ENCODE peak calls at places on chromosomes 16 and 17, in four cellular contexts. X is cardiac muscle cell, J is left ventricle myocardium inferior, M is AG09309. A is an unnamed sample.
A peak's percentile ranks its signal among the peaks of the same experiment; 100 is the strongest.

GRCh38 chr16:19114359-19115147 is 789 bp downstream of the ITPRIPL2 start:
- DNase-seq in X (no peak), M (no peak), J (peak; percentile 62), A (no peak)

GRCh38 chr17:79912552-79913330 is 73.5 kb upstream of the CBX4 start:
- DNase-seq in X (no peak), M (no peak), J (no peak), A (no peak)

GRCh38 chr17:38967290-38967738 is at the start of gene FBXO47:
- DNase-seq in M (peak; percentile 28), X (peak; percentile 64), J (peak; percentile 94), A (no peak)

GRCh38 chr17:4607773-4608187 is 23.5 kb downstream of the SMTNL2 start:
- DNase-seq in M (no peak), J (peak; percentile 83), X (peak; percentile 67), A (no peak)

GRCh38 chr17:80832266-80832676 is 159.4 kb upstream of the CHMP6 start:
- DNase-seq in M (no peak), J (no peak), X (peak; percentile 11), A (no peak)

GRCh38 chr17:67133161-67133560 is 88.8 kb downstream of the CACNG1 start:
- DNase-seq in X (no peak), M (no peak), J (no peak), A (no peak)

GRCh38 chr16:14320406-14320805 is 249.3 kb downstream of the MRTFB start:
- DNase-seq in J (no peak), M (no peak), X (no peak), A (no peak)

GRCh38 chr17:4861052-4861451 is 27.9 kb downstream of the MINK1 start:
- DNase-seq in J (no peak), M (no peak), X (no peak), A (no peak)

GRCh38 chr16:854808-855410 is 54.4 kb upstream of the GNG13 start:
- DNase-seq in X (no peak), J (no peak), M (no peak), A (no peak)

GRCh38 chr16:66271074-66272060 is 95.1 kb upstream of the CDH5 start:
- DNase-seq in M (no peak), X (no peak), J (no peak), A (no peak)

GRCh38 chr17:39921323-39921722 is 2.9 kb upstream of the GSDMB start:
- DNase-seq in J (no peak), M (no peak), X (no peak), A (no peak)

GRCh38 chr17:38918129-38918913 is 7.1 kb upstream of the LASP1NB start:
- DNase-seq in M (no peak), X (no peak), J (no peak), A (no peak)

GRCh38 chr16:71557954-71558582 is 18.8 kb downstream of the TAT start:
- DNase-seq in J (no peak), M (no peak), X (no peak), A (no peak)

GRCh38 chr16:87824016-87824990 is 45.0 kb downstream of the SLC7A5 start:
- DNase-seq in X (no peak), J (peak; percentile 9), M (no peak), A (no peak)

GRCh38 chr17:49031965-49032928 is 35.1 kb downstream of the IGF2BP1 start:
- DNase-seq in J (no peak), X (peak; percentile 85), M (peak; percentile 39), A (peak; percentile 50)

GRCh38 chr17:61750656-61751055 is 112.7 kb downstream of the BRIP1 start:
- DNase-seq in J (no peak), X (no peak), M (no peak), A (no peak)

GRCh38 chr16:31269541-31269940 is 9.8 kb downstream of the ITGAM start:
- DNase-seq in X (no peak), M (no peak), J (no peak), A (no peak)

GRCh38 chr16:10744370-10745030 is 858 bp downstream of the NUBP1 start:
- DNase-seq in M (no peak), J (no peak), X (no peak), A (no peak)

GRCh38 chr16:23949630-23950290 is 114.0 kb downstream of the PRKCB start:
- DNase-seq in J (peak; percentile 30), M (no peak), X (no peak), A (no peak)

GRCh38 chr17:78865682-78866390 is 25.2 kb upstream of the USP36 start:
- DNase-seq in J (peak; percentile 83), X (peak; percentile 83), M (no peak), A (peak; percentile 58)

GRCh38 chr17:79622776-79623175 is 11.9 kb upstream of the RBFOX3 start:
- DNase-seq in J (no peak), M (no peak), X (no peak), A (no peak)

GRCh38 chr17:82419471-82419995 is 1.1 kb upstream of the OGFOD3 start:
- DNase-seq in X (no peak), J (no peak), M (no peak), A (no peak)

GRCh38 chr17:31596382-31597323 is 205.2 kb downstream of the RAB11FIP4 start:
- DNase-seq in M (peak; percentile 95), X (peak; percentile 64), J (peak; percentile 76), A (peak; percentile 85)

GRCh38 chr17:29566473-29567361 is at the start of gene ABHD15:
- DNase-seq in J (peak; percentile 63), M (no peak), X (peak; percentile 87), A (no peak)

GRCh38 chr16:27425961-27426360 is 24.0 kb downstream of the IL21R start:
- DNase-seq in M (no peak), J (no peak), X (no peak), A (no peak)

GRCh38 chr17:58335779-58336455 is 7.3 kb upstream of the TSPOAP1 start:
- DNase-seq in X (no peak), J (no peak), M (no peak), A (no peak)

GRCh38 chr17:49980703-49981197 is 11.8 kb downstream of the DLX4 start:
- DNase-seq in M (no peak), X (peak; percentile 77), J (no peak), A (no peak)

GRCh38 chr16:84088695-84089395 is 27.9 kb downstream of the MBTPS1 start:
- DNase-seq in X (no peak), M (no peak), J (peak; percentile 69), A (no peak)

GRCh38 chr17:19311421-19312215 is 50.9 kb downstream of the B9D1 start:
- DNase-seq in M (no peak), J (no peak), X (no peak), A (no peak)

GRCh38 chr16:53458623-53459022 is 24.4 kb downstream of the RBL2 start:
- DNase-seq in M (no peak), X (no peak), J (no peak), A (no peak)

GRCh38 chr17:64240741-64241347 is 22.2 kb downstream of the TEX2 start:
- DNase-seq in J (peak; percentile 50), X (no peak), M (peak; percentile 60), A (peak; percentile 98)
- TF ChIP-seq CTCF in J (no peak), X (no peak), M (no peak), A (no peak)

DNA sequence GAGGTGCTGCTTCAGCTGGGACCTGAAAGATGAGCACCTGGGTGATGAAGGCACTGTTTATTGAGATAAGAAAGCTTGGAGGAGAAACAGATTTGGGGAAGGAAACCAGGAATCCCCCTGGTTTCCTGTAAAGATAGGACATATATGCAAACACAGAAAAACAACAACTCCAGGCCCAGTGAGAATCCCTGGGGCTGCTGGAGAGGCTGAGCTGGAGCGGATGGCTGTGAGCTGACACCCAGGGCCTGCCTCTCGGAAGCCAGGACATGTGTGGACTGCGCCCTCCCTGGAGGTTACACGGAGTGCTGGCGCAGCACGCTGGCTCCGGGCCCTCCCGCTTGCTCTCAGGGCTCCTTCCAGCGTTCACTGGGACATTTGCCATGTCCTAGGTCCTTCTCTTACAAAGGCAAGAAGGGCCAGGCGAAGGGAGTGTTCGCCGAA is 57.5 kb downstream of the CYB5B start:
- DNase-seq in M (no peak), J (peak; percentile 92), X (no peak), A (no peak)
- H3K4me3 ChIP-seq in M (no peak overlapping the region), J (peak overlapping the region; percentile 53), X (no peak overlapping the region), A (no peak overlapping the region)

DNA sequence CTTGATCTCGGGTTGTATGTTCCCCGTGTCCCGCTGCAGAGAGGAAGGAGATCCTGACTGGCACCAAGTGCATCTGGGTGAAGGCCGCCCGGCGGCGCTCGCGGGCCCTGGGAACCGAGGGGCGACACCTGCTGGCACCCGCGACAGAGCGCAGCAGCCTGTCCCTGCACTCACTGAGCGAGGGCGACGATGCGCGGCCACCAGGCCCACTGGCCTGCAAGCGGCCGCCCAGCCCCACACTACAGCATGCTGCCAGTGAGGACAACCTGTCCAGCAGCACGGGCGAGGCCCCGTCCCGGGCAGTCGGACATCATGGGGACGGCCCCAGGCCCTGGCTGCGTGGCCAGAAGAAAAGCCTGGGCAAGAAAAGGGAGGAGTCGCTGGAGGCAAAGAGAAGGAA is 7.5 kb downstream of the BTBD17 start:
- DNase-seq in M (no peak), X (peak; percentile 83), J (peak; percentile 45), A (no peak)
- TF ChIP-seq CTCF in M (no peak), X (peak; percentile 39), J (peak; percentile 65), A (peak; percentile 57)

DNA sequence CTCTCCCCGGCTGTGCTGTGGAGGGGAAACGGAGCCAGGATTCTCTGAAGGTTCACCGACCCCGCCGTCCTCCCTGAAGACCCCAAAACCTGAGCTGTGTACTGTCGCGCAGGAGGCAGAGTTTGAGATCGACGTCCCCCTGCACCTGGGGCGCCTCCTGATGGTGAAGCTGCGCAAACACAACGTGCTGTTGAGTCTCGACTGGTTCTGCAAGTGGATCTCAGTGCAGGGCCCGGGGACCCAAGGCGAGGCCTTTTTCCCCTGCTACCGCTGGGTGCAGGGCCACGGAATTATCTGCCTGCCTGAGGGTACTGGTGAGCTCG is 62.6 kb upstream of the TEKT1 start:
- DNase-seq in X (peak; percentile 21), J (no peak), M (no peak), A (no peak)
- H3K4me3 ChIP-seq in X (no peak overlapping the region), J (peak overlapping the region; percentile 12), M (no peak overlapping the region), A (no peak overlapping the region)

GRCh38 chr16:22088642-22089041 is 3.7 kb upstream of the VWA3A start:
- DNase-seq in X (no peak), J (no peak), M (no peak), A (no peak)
- TF ChIP-seq CTCF in X (no peak), J (no peak), M (no peak), A (no peak)

GRCh38 chr16:2970563-2970962 is 1.4 kb downstream of the PAQR4 start:
- DNase-seq in J (no peak), M (no peak), X (no peak), A (no peak)
- H3K4me3 ChIP-seq in J (peak overlapping the region; percentile 85), M (peak overlapping the region; percentile 61), X (no peak overlapping the region), A (peak overlapping the region; percentile 62)

A was measured in HFF-Myc.